ENCODE peak calls at places on chromosomes 1 and 21, in five cellular contexts. G is BJ, L is GM10248, Q is left ventricle myocardium inferior, V is epithelial cell of esophagus. A is an unnamed sample.

GRCh38 chr1:113784104-113784779 is 25.0 kb upstream of the PHTF1 start:
- DNase-seq in G (no peak), L (no peak), Q (no peak), V (peak), A (no peak)

GRCh38 chr1:95041491-95042165 is 31.1 kb downstream of the ALG14 start:
- DNase-seq in G (no peak), L (peak), Q (peak), V (peak), A (peak)

GRCh38 chr1:178572604-178573003 is 59.7 kb downstream of the TEX35 start:
- DNase-seq in G (no peak), L (no peak), Q (no peak), V (no peak), A (no peak)

GRCh38 chr1:216997831-216998230 is 274.6 kb upstream of the ESRRG start:
- DNase-seq in G (no peak), L (no peak), Q (no peak), V (no peak), A (no peak)

GRCh38 chr21:34019402-34019801 is 54.0 kb upstream of the MRPS6 start:
- DNase-seq in G (no peak), L (no peak), Q (no peak), V (no peak), A (no peak)

GRCh38 chr21:45989355-45990048 is 7.9 kb downstream of the COL6A1 start:
- DNase-seq in G (no peak), L (no peak), Q (peak), V (no peak), A (no peak)

GRCh38 chr1:48047116-48047515 is 49.9 kb upstream of the TRABD2B start:
- DNase-seq in G (no peak), L (no peak), Q (no peak), V (no peak), A (no peak)

GRCh38 chr1:99181892-99182291 is 82.4 kb upstream of the PLPPR4 start:
- DNase-seq in G (no peak), L (no peak), Q (no peak), V (no peak), A (no peak)

GRCh38 chr1:196462101-196462500 is 146.1 kb downstream of the KCNT2 start:
- DNase-seq in G (no peak), L (no peak), Q (no peak), V (peak), A (no peak)

GRCh38 chr1:155004352-155005075 is 1.9 kb downstream of the ZBTB7B start:
- DNase-seq in G (no peak), L (no peak), Q (no peak), V (no peak), A (no peak)

GRCh38 chr1:192879416-192879815 is 70.6 kb downstream of the RGS2 start:
- DNase-seq in G (no peak), L (no peak), Q (no peak), V (peak), A (peak)

GRCh38 chr1:203178083-203178482 is 2.5 kb upstream of the MYBPH start:
- DNase-seq in G (no peak), L (no peak), Q (no peak), V (no peak), A (no peak)

GRCh38 chr1:166307261-166308188 is 140.7 kb upstream of the FAM78B start:
- DNase-seq in G (no peak), L (no peak), Q (peak), V (no peak), A (no peak)

GRCh38 chr1:168827557-168827956 is 98.6 kb upstream of the DPT start:
- DNase-seq in G (no peak), L (no peak), Q (no peak), V (no peak), A (no peak)

GRCh38 chr1:166740668-166741276 is 98.5 kb upstream of the POGK start:
- DNase-seq in G (no peak), L (no peak), Q (no peak), V (no peak), A (no peak)

GRCh38 chr21:18249542-18250152 is 5.0 kb downstream of the CHODL start:
- DNase-seq in G (no peak), L (no peak), Q (no peak), V (no peak), A (no peak)

GRCh38 chr1:229945795-229946194 is 121.2 kb upstream of the GALNT2 start:
- DNase-seq in G (no peak), L (no peak), Q (no peak), V (no peak), A (no peak)

GRCh38 chr21:42337830-42338729 is 12.7 kb downstream of the TFF2 start:
- DNase-seq in G (no peak), L (peak), Q (peak), V (peak), A (no peak)

GRCh38 chr1:203480084-203480483 is 4.5 kb downstream of the PRELP start:
- DNase-seq in G (peak), L (no peak), Q (no peak), V (no peak), A (no peak)

GRCh38 chr1:100322436-100323211 is 29.7 kb upstream of the CDC14A start:
- DNase-seq in G (peak), L (no peak), Q (no peak), V (peak), A (no peak)

GRCh38 chr1:6727535-6727934 is 25.9 kb upstream of the DNAJC11 start:
- DNase-seq in G (no peak), L (peak), Q (peak), V (peak), A (no peak)

GRCh38 chr1:79044974-79045650 is 38.6 kb upstream of the ADGRL4 start:
- DNase-seq in G (no peak), L (no peak), Q (no peak), V (no peak), A (no peak)

GRCh38 chr1:58931761-58932160 is 147.9 kb upstream of the JUN start:
- DNase-seq in G (no peak), L (no peak), Q (no peak), V (peak), A (no peak)

GRCh38 chr1:185636848-185637247 is 97.3 kb upstream of the HMCN1 start:
- DNase-seq in G (no peak), L (peak), Q (no peak), V (peak), A (no peak)

GRCh38 chr1:192700834-192701271 is 64.9 kb downstream of the RGS13 start:
- DNase-seq in G (peak), L (no peak), Q (no peak), V (peak), A (peak)

GRCh38 chr21:42403611-42404231 is at the start of gene UBASH3A:
- DNase-seq in G (no peak), L (no peak), Q (no peak), V (no peak), A (no peak)

GRCh38 chr1:24694380-24694843 is 50.8 kb upstream of the CLIC4 start:
- DNase-seq in G (no peak), L (peak), Q (peak), V (no peak), A (no peak)

GRCh38 chr1:35915693-35916092 is 15.2 kb upstream of the AGO3 start:
- DNase-seq in G (no peak), L (no peak), Q (no peak), V (peak), A (no peak)

GRCh38 chr1:171140466-171140865 is 44.6 kb upstream of the FMO2 start:
- DNase-seq in G (peak), L (no peak), Q (peak), V (no peak), A (no peak)

GRCh38 chr1:157691285-157691920 is 9.2 kb downstream of the FCRL3 start:
- DNase-seq in G (no peak), L (peak), Q (no peak), V (peak), A (peak)
- TF ChIP-seq CTCF in G (peak), L (peak), Q (peak), V (peak), A (peak)

DNA sequence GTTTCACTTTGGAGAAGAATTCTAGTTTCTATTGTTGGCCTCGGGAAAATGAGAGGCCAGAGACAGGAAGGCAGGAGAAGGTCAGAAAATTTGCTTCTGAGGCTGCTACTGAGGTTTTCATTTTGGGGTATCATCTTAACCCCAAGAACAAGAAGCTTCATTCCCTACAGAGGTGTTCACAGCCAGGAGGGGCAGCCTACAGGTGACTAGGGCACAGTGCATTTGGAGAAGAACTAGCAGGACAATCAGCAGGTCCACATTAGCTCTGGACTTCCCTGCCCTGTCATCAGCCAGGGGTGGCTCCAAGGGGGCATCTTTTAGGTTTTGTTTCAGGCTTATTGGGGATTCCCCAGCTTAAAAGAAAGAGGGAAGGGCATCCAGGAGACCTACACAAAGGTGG is 12.1 kb upstream of the ZNF496 start:
- DNase-seq in G (no peak), L (no peak), Q (no peak), V (no peak), A (no peak)
- TF ChIP-seq CTCF in G (no peak), L (no peak), Q (no peak), V (no peak), A (no peak)

DNA sequence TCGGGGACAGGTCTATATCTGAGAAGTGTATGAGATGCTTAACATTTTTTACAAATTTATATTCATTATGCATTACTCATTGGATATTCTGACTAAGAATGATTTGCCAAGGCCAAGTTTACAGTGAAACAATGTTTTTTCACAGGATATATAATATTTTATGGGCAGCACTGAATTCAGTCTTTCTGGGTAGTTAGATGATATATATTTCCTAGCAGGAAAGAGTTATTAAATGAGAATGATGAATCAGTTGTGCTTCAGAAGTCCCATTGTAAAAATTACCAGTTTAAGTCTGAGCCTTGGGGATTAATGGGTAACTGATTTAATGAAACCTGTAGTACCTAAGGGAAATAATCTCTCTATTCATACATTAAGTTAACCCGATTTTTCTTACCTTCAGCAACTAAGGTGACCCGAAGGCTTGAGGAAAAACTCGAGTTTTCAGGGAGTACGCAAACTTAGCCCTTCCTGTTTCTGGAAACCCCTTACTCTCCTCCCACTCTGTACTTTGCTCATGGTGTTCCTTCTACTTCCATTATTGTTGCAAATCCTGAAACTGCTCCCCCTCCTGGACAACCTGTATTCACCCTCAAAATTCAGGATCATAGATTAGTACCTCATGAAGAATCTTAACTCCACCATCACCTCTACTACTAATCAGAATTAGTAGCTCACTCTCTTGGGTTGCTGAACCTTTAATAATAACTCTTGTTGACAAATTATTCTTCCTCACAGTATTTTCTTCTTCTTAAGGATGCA is 135.1 kb downstream of the AK5 start:
- DNase-seq in G (no peak), L (no peak), Q (no peak), V (peak), A (no peak)
- TF ChIP-seq CTCF in G (peak), L (no peak), Q (peak), V (peak), A (peak)

GRCh38 chr1:219416598-219417238 is 196.2 kb downstream of the ZC3H11B start:
- DNase-seq in G (no peak), L (no peak), Q (peak), V (peak), A (no peak)
- TF ChIP-seq CTCF in G (peak), L (peak), Q (peak), V (peak), A (peak)

DNA sequence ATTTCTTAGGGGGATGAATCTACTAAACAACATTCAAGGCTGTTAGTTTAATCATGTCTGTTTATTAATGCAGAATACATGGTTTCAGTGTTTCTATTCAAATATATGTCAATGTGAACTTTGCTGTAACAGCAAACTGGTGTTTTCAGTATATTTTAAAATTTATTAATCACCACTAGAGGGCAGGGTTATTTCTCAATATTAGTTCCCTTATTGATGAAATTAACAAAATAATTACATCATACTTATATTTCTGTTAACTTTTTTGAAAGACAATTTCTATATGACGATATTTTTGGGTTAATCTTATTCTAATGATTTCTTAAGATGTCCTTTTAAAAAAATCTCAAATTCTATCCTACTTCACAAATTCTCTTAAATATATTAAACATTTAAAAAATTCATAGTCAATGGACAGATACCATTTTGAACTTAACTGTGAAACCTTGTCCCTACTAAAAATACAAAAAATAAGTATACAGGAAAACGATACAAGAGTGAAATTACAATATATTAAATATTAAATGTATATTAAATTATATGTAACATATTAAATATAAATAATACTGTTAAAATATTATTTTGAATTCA is 1034.1 kb upstream of the PRMT6 start:
- DNase-seq in G (no peak), L (peak), Q (no peak), V (peak), A (no peak)
- TF ChIP-seq CTCF in G (peak), L (no peak), Q (peak), V (peak), A (peak)

GRCh38 chr1:182599339-182599738 is 4.8 kb downstream of the RGS16 start:
- DNase-seq in G (no peak), L (no peak), Q (no peak), V (no peak), A (no peak)
- TF ChIP-seq CTCF in G (peak), L (peak), Q (peak), V (peak), A (peak)

DNA sequence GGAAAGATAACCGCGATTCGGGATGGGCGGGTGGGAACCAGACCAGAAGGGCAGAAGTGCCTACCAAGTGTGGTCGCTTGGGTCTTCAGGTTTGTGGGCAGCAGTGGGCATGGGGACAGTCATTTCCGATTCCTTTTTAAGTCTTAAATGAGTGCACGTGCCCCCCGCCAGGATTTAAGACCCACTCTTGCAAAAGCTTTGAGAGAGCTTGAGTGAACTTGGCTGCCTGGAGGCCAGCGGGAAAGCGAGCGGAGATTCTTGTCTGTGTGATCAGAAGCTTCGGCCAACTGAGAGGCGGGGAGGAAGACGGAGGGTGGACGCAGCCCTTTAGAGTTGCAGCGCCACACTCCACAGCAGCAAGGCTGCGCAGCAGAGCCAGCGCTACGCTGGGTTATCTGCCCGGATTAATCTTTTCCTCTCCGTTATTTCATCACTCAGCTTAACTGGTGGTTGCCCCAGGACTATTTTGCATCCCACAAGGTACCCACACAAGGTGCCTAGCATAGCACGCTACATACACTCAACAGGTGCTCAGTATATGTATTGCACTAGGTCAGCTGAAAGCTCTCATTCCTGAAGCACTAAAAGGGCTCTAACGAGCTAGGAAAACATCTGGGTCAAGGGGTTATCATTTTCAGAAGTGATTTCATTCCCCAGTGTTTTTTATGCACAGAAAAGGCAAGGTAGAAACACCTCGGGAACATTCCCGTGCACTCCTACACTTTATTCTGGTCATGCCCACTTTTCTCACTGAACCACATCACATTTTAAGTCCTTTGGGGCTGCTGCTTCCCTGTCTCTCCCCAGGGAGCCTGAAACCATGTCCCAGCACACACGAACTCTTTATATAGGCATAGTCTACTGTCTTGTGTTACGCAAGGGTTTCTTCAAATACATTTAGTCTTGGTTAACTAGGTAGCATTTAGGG is 1.5 kb upstream of the BATF3 start:
- DNase-seq in G (no peak), L (no peak), Q (peak), V (peak), A (peak)
- TF ChIP-seq CTCF in G (peak), L (peak), Q (peak), V (no peak), A (peak)

DNA sequence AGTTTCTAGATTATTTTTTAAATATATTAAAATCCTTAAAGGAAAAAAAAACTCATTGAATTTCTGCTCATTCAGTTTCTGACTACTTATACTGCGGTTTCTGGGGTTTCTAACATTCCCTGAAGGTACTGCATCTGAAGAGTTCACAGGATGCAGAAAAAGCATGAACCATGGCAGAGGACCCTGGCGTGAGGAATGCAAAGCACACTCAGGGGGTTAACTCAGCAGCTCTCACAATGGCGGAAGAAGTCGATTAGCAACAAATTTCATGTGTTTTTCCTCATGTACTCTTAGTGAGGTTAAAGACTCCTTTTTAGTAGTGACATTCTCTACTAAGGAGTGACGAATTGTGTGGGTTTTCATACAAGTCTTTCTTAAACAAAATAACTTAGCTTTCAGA is 975.6 kb downstream of the NCAM2 start:
- DNase-seq in G (no peak), L (no peak), Q (no peak), V (no peak), A (no peak)
- TF ChIP-seq CTCF in G (no peak), L (no peak), Q (no peak), V (no peak), A (no peak)

DNA sequence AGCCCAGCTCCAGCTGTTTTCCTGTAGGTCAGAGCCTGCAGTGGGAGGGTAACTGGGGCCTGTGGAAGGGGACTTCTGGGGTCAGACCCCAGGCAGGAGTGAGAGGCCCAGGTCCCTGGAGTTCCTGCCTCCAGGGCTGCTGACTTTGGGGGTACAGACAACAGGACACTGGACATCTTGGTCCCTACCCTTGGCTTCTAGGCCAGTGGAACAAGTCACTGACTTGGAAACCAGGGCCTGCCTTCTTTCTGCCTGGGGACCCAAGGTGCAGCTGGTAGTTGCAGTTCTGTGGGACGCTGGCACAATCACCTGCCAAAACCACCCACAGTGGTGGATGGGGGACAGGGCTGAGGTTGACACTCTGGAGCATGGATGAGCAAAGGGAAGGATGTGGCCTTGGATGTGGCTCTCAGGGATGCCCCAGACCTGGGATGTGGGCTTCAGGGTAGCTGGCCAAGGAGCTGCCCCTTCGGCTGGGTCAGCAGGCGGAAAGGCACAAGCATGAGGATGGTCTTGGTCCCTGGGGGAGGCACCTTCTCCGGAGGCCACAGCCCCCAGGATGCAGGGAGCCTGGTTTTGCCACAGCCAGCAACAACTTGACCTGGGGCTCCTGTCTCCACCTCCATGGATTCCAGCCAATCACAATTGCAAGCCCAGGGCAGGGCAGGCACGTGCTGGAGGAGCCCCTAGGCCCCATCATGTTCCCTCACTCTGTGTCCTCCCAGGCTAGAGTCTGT is 5.8 kb downstream of the JMJD4 start:
- DNase-seq in G (no peak), L (no peak), Q (no peak), V (no peak), A (no peak)
- TF ChIP-seq CTCF in G (no peak), L (no peak), Q (no peak), V (no peak), A (no peak)

GRCh38 chr1:10181154-10181553 is 29.2 kb upstream of the KIF1B start:
- DNase-seq in G (peak), L (no peak), Q (no peak), V (no peak), A (no peak)
- TF ChIP-seq CTCF in G (no peak), L (no peak), Q (no peak), V (no peak), A (no peak)